ENCODE peak calls at places on chromosomes 13 and 19, in four cellular contexts. H, C, D and A are unnamed samples.

GRCh38 chr19:47122359-47123335 is 8.0 kb upstream of the SAE1 start:
- DNase-seq in H (no peak), C (peak; percentile 58), D (no peak), A (no peak)

GRCh38 chr19:1956868-1957492 is 16.0 kb downstream of the CSNK1G2 start:
- DNase-seq in H (no peak), C (no peak), D (no peak), A (no peak)

GRCh38 chr13:49421391-49421790 is 22.5 kb downstream of the CAB39L start:
- DNase-seq in H (peak; percentile 35), C (peak; percentile 81), D (no peak), A (peak; percentile 10)

GRCh38 chr13:41751277-41751676 is 209.6 kb downstream of the VWA8 start:
- DNase-seq in H (peak; percentile 42), C (no peak), D (no peak), A (no peak)

GRCh38 chr19:6568010-6568411 is 22.9 kb downstream of the CD70 start:
- DNase-seq in H (no peak), C (peak; percentile 29), D (no peak), A (no peak)

GRCh38 chr13:102440259-102440936 is 38.5 kb upstream of the FGF14 start:
- DNase-seq in H (no peak), C (no peak), D (no peak), A (no peak)

GRCh38 chr19:1952635-1953034 is 11.7 kb downstream of the CSNK1G2 start:
- DNase-seq in H (no peak), C (no peak), D (no peak), A (no peak)

GRCh38 chr19:56110515-56111448 is 10.3 kb downstream of the ZNF787 start:
- DNase-seq in H (no peak), C (peak; percentile 78), D (peak; percentile 73), A (no peak)

GRCh38 chr19:17775991-17776803 is 18.7 kb upstream of the B3GNT3 start:
- DNase-seq in H (no peak), C (no peak), D (no peak), A (no peak)

GRCh38 chr13:94233401-94233800 is 246.1 kb downstream of the DCT start:
- DNase-seq in H (no peak), C (no peak), D (no peak), A (no peak)

GRCh38 chr13:91112191-91112579 is 235.3 kb upstream of the MIR17HG start:
- DNase-seq in H (no peak), C (no peak), D (no peak), A (no peak)

DNA sequence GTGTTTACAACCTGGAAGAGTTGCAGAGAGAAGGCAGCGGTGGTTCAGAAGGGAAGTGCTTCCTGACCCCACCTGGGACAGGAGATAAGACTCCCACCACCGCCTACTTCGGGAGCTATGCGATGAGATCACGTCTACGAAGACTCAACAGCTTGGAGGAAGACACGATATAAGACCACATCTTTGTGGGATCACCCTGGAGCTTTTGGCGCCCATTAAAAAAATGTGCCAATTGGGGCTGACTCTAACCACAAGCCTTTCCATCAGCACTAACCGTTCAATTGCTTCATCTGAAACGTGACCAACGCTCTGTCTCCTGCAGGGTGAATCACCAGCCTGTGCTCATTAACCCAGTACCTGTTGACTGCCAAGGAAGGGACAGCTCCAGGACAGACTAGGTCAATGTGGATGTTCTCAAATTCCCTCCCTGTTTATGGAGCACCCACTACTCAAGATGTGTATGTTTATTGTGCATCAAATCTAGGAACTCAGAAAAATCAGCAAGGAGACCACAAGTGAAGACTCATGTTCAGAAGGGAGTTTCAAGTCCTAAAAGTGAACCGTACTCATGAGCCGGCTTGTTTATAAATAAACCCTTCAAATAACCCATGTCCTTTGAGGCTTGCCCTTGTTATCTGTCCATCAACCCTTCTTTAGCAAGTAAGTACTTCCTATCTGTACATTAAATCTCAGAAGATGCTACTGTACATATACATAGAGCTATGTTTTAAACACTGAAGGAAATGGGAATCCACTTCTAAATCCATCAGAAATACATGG is 67.5 kb downstream of the LATS2 start:
- DNase-seq in H (peak; percentile 73), C (no peak), D (no peak), A (no peak)
- TF ChIP-seq ELF1 in H (no peak), C (no peak), D (no peak), A (no peak)

GRCh38 chr13:80139196-80139595 is 201.7 kb downstream of the SPRY2 start:
- DNase-seq in H (no peak), C (no peak), D (no peak), A (no peak)

GRCh38 chr13:80134360-80134759 is 206.6 kb downstream of the SPRY2 start:
- DNase-seq in H (no peak), C (no peak), D (no peak), A (no peak)

GRCh38 chr13:80133631-80134083 is 207.3 kb downstream of the SPRY2 start:
- DNase-seq in H (no peak), C (no peak), D (no peak), A (no peak)

GRCh38 chr13:80141114-80141849 is 199.6 kb downstream of the SPRY2 start:
- DNase-seq in H (no peak), C (no peak), D (no peak), A (no peak)

DNA sequence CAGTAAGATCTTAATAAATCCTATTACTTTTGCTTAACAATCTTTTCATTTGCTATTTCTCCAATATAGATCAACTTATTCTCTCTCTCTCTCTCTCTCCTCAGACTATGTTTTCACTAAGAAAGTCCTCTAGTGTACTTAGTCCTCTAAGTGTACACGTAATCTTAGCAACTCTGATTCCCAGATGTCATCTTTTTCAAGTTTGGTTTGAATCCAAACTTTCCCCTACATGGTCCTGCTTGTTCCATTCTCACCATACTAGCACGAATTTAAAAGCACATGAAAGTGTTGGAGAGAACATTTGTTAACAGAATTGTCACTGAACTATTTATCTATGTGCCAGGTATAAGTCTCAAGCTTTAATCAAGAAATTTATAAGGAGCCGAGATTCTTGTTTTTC is 202.9 kb downstream of the SPRY2 start:
- DNase-seq in H (no peak), C (no peak), D (no peak), A (no peak)
- TF ChIP-seq ELF1 in H (no peak), C (no peak), D (no peak), A (no peak)

GRCh38 chr13:76226941-76227340 is 590.8 kb downstream of the LMO7 start:
- DNase-seq in H (no peak), C (no peak), D (no peak), A (no peak)
- TF ChIP-seq ELF1 in H (no peak), C (no peak), D (no peak), A (no peak)

GRCh38 chr19:41993612-41994483 is at the start of gene ATP1A3:
- DNase-seq in H (peak; percentile 95), C (no peak), D (peak; percentile 95), A (peak; percentile 31)

GRCh38 chr19:41994521-41994971 is 516 bp upstream of the ATP1A3 start:
- DNase-seq in H (no peak), C (no peak), D (peak; percentile 79), A (no peak)

GRCh38 chr19:41997121-41997850 is 3.3 kb upstream of the ATP1A3 start:
- DNase-seq in H (peak; percentile 74), C (no peak), D (peak; percentile 62), A (no peak)

GRCh38 chr19:41995959-41996797 is 2.1 kb upstream of the ATP1A3 start:
- DNase-seq in H (peak; percentile 80), C (no peak), D (peak; percentile 90), A (no peak)

GRCh38 chr19:41994994-41995958 is 1.2 kb upstream of the ATP1A3 start:
- DNase-seq in H (no peak), C (no peak), D (no peak), A (no peak)
- TF ChIP-seq ELF1 in H (no peak), C (no peak), D (no peak), A (no peak)